ENCODE peak calls at places on chromosomes 1 and 21, in eight cellular contexts. Y is IMR-90; X is body of pancreas; T is prostate gland; V is spleen; G is CD8-positive, alpha-beta T cell; S is right lobe of liver; F is mucosa of descending colon. O is an unnamed sample.

GRCh38 chr21:41932576-41933258 is 21.1 kb downstream of the C2CD2 start:
- DNase-seq in Y (peak; percentile 56), X (no peak), T (peak; percentile 56), V (peak; percentile 81), G (no peak), S (peak; percentile 66), F (no peak), O (peak; percentile 24)

GRCh38 chr1:58854576-58854975 is 70.7 kb upstream of the JUN start:
- DNase-seq in Y (peak; percentile 33), X (no peak), T (no peak), V (no peak), G (no peak), S (no peak), F (no peak), O (no peak)

GRCh38 chr1:59522925-59523505 is 226.1 kb downstream of the FGGY start:
- DNase-seq in Y (no peak), X (no peak), T (no peak), V (no peak), G (no peak), S (no peak), F (peak; percentile 46), O (no peak)

GRCh38 chr1:33098371-33098770 is 17.4 kb downstream of the AZIN2 start:
- DNase-seq in Y (peak; percentile 44), X (no peak), T (no peak), V (no peak), G (no peak), S (no peak), F (no peak), O (no peak)

GRCh38 chr1:42506576-42506975 is 43.5 kb downstream of the CCDC30 start:
- DNase-seq in Y (no peak), X (no peak), T (no peak), V (no peak), G (no peak), S (no peak), F (no peak), O (no peak)

GRCh38 chr1:110538921-110539320 is 19.9 kb upstream of the KCNA10 start:
- DNase-seq in Y (no peak), X (no peak), T (no peak), V (no peak), G (no peak), S (no peak), F (no peak), O (no peak)

GRCh38 chr1:77281491-77282186 is at the start of gene AK5:
- DNase-seq in Y (peak; percentile 48), X (peak; percentile 32), T (peak; percentile 7), V (peak; percentile 78), G (peak; percentile 35), S (peak; percentile 37), F (peak; percentile 40), O (peak; percentile 61)

GRCh38 chr1:205323794-205324193 is 2.2 kb upstream of the NUAK2 start:
- DNase-seq in Y (no peak), X (no peak), T (no peak), V (no peak), G (no peak), S (no peak), F (no peak), O (no peak)

GRCh38 chr1:58089898-58090535 is 456.5 kb downstream of the OMA1 start:
- DNase-seq in Y (no peak), X (no peak), T (no peak), V (no peak), G (no peak), S (no peak), F (no peak), O (no peak)

GRCh38 chr1:158998781-158999161 is 10.9 kb upstream of the IFI16 start:
- DNase-seq in Y (peak; percentile 61), X (peak; percentile 48), T (peak; percentile 45), V (peak; percentile 76), G (peak; percentile 13), S (peak; percentile 42), F (peak; percentile 43), O (peak; percentile 52)

GRCh38 chr1:90074137-90074536 is 79.2 kb downstream of the ZNF326 start:
- DNase-seq in Y (no peak), X (no peak), T (no peak), V (no peak), G (no peak), S (no peak), F (no peak), O (no peak)

GRCh38 chr1:230820568-230820967 is 47.8 kb downstream of the C1orf198 start:
- DNase-seq in Y (no peak), X (no peak), T (no peak), V (no peak), G (no peak), S (no peak), F (no peak), O (no peak)

GRCh38 chr1:2135425-2135824 is 59.1 kb downstream of the FAAP20 start:
- DNase-seq in Y (peak; percentile 85), X (peak; percentile 41), T (peak; percentile 61), V (peak; percentile 80), G (no peak), S (no peak), F (peak; percentile 60), O (peak; percentile 77)

GRCh38 chr1:93579891-93580290 is 101.7 kb downstream of the BCAR3 start:
- DNase-seq in Y (peak; percentile 97), X (peak; percentile 56), T (peak; percentile 47), V (no peak), G (no peak), S (no peak), F (peak; percentile 57), O (no peak)

DNA sequence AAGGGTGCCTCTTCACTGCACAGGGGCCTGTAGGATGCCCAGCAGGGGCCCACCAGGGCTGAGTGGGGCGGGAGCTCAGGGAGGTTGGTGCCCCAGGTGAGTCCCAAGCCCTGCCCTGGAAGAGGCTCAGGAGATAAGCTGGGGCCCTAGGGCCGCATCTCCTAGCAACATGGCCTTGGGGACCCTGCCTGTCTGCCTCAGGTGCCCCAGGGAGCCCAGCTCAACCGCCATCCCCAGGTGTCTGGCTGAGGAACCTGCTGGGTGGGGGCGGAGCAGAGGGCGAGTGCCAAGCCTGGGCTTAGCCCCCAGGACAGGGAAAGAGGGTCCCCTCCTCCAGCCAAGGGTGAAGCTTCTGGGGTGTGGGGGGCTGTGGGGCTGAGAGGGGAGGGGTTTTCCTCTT is 54.8 kb downstream of the FOXO6 start:
- DNase-seq in Y (no peak), X (no peak), T (no peak), V (no peak), G (no peak), S (no peak), F (no peak), O (no peak)
- H3K4me1 ChIP-seq in Y (peaks cover 2% of the 10 kb centered on the region), X (peaks cover 10% of the 10 kb centered on the region), T (no peaks in the 10 kb centered on the region), V (no peaks in the 10 kb centered on the region), G (no peaks in the 10 kb centered on the region), S (no peaks in the 10 kb centered on the region), F (peaks cover 3% of the 10 kb centered on the region), O (peaks cover 3% of the 10 kb centered on the region)

GRCh38 chr21:32412162-32412997 is at the start of gene EVA1C:
- DNase-seq in Y (peak; percentile 30), X (peak; percentile 73), T (peak; percentile 64), V (peak; percentile 86), G (peak; percentile 51), S (peak; percentile 62), F (peak; percentile 86), O (peak; percentile 25)

GRCh38 chr21:32412998-32413504 is 545 bp downstream of the EVA1C start:
- DNase-seq in Y (no peak), X (peak; percentile 48), T (peak; percentile 63), V (peak; percentile 81), G (no peak), S (no peak), F (peak; percentile 85), O (no peak)

GRCh38 chr21:32410916-32411315 is 1.6 kb upstream of the EVA1C start:
- DNase-seq in Y (no peak), X (peak; percentile 24), T (no peak), V (no peak), G (no peak), S (no peak), F (no peak), O (no peak)

GRCh38 chr21:32410291-32410690 is 2.2 kb upstream of the EVA1C start:
- DNase-seq in Y (no peak), X (no peak), T (no peak), V (no peak), G (no peak), S (no peak), F (no peak), O (no peak)

GRCh38 chr21:32411366-32412161 is 942 bp upstream of the EVA1C start:
- DNase-seq in Y (peak; percentile 38), X (peak; percentile 93), T (peak; percentile 93), V (peak; percentile 93), G (peak; percentile 55), S (peak; percentile 85), F (peak; percentile 94), O (no peak)
- H3K4me3 ChIP-seq in Y (peak overlapping the region; percentile 64), X (peak overlapping the region; percentile 45), T (peak overlapping the region; percentile 62), V (peak overlapping the region; percentile 65), G (peak overlapping the region; percentile 63), S (peak overlapping the region; percentile 64), F (peak overlapping the region; percentile 23), O (peak overlapping the region; percentile 36)

DNA sequence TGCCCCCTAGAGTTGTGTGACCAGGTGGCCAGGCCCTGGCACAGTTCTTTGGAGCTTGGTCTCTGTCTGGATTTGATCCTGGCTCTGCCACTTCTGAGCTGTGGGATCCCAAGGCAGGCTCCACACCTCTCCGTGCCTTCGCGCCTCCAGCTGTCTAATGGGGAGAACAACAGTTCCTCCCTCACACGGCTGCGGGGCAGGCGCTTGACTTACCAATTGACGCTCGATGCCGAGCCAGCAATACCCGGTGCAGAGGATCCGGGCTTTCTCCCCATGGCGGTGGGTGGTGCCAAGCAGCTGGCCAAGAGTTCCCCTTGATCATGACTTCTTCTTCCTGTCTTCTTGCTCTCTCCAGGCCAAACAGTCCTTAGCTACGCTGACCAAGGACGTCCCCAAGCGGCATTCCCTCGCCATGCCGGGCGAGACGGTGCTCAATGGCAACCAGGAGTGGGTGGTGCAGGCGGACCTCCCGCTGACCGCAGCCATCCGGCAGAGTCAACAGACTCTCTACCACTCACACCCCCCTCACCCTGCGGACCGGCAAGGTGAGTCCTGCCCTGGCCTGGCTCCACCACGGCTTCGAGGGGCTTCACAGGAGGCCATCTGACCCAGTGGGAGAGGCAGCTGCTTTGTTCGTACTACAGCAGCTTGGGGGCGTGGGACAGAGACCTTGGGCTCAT is 97.7 kb upstream of the TMEM51 start:
- DNase-seq in Y (no peak), X (no peak), T (no peak), V (no peak), G (no peak), S (no peak), F (no peak), O (no peak)
- TF ChIP-seq CTCF in Y (no peak), X (no peak), T (no peak), V (no peak), G (no peak), S (no peak), F (no peak), O (no peak)

GRCh38 chr1:153364766-153365678 is 7.4 kb downstream of the S100A9 start:
- DNase-seq in Y (no peak), X (no peak), T (peak; percentile 21), V (peak; percentile 72), G (no peak), S (no peak), F (no peak), O (no peak)

GRCh38 chr1:153365696-153366095 is 8.0 kb downstream of the S100A9 start:
- DNase-seq in Y (no peak), X (no peak), T (no peak), V (peak; percentile 60), G (no peak), S (no peak), F (no peak), O (no peak)

GRCh38 chr1:153364181-153364580 is 6.5 kb downstream of the S100A9 start:
- DNase-seq in Y (no peak), X (no peak), T (no peak), V (no peak), G (no peak), S (no peak), F (no peak), O (no peak)

GRCh38 chr1:153368477-153368876 is 6.9 kb downstream of the S100A12 start:
- DNase-seq in Y (no peak), X (no peak), T (no peak), V (no peak), G (no peak), S (no peak), F (no peak), O (no peak)

GRCh38 chr1:153366261-153366660 is 8.6 kb downstream of the S100A9 start:
- DNase-seq in Y (no peak), X (no peak), T (no peak), V (peak; percentile 39), G (no peak), S (no peak), F (no peak), O (no peak)
- H3K4me1 ChIP-seq in Y (no peaks in the 10 kb centered on the region), X (no peaks in the 10 kb centered on the region), T (no peaks in the 10 kb centered on the region), V (no peaks in the 10 kb centered on the region), G (no peaks in the 10 kb centered on the region), S (no peaks in the 10 kb centered on the region), F (no peaks in the 10 kb centered on the region), O (no peaks in the 10 kb centered on the region)

O was measured in BE2C.